ENCODE peak calls at places on chromosomes 6 and 20, in four cellular contexts. M is tibial nerve, E is neural progenitor cell, C is upper lobe of right lung. B is an unnamed sample.

GRCh38 chr20:24918579-24919566 is 30.2 kb upstream of the CST7 start:
- DNase-seq in M (no peak), E (no peak), C (peak), B (no peak)

GRCh38 chr6:22149501-22150490 is 147.0 kb downstream of the PRL start:
- DNase-seq in M (no peak), E (peak), C (no peak), B (no peak)

GRCh38 chr6:168905451-168906090 is 348.1 kb downstream of the THBS2 start:
- DNase-seq in M (no peak), E (no peak), C (no peak), B (no peak)

GRCh38 chr6:118893882-118894424 is at the start of gene ASF1A:
- DNase-seq in M (peak), E (peak), C (peak), B (peak)

GRCh38 chr6:110999634-111000270 is 17.9 kb downstream of the RPF2 start:
- DNase-seq in M (no peak), E (peak), C (no peak), B (no peak)

GRCh38 chr6:2037230-2037926 is 208.0 kb downstream of the GMDS start:
- DNase-seq in M (no peak), E (peak), C (no peak), B (no peak)

GRCh38 chr6:42226251-42227143 is 8.8 kb upstream of the MRPS10 start:
- DNase-seq in M (no peak), E (no peak), C (no peak), B (no peak)

GRCh38 chr6:64680446-64680845 is 1026.6 kb downstream of the EYS start:
- DNase-seq in M (no peak), E (no peak), C (no peak), B (no peak)

GRCh38 chr20:52937701-52938100 is 34.5 kb upstream of the TSHZ2 start:
- DNase-seq in M (no peak), E (peak), C (no peak), B (no peak)

GRCh38 chr6:6131492-6132109 is 124.9 kb upstream of the NRN1 start:
- DNase-seq in M (no peak), E (peak), C (no peak), B (no peak)

GRCh38 chr6:113631616-113632015 is 225.5 kb upstream of the MARCKS start:
- DNase-seq in M (no peak), E (no peak), C (no peak), B (no peak)

GRCh38 chr6:14278436-14278835 is 160.9 kb downstream of the CD83 start:
- DNase-seq in M (no peak), E (peak), C (no peak), B (no peak)

GRCh38 chr6:40556023-40556422 is 31.1 kb downstream of the LRFN2 start:
- DNase-seq in M (no peak), E (peak), C (peak), B (no peak)

GRCh38 chr6:40552926-40553325 is 34.2 kb downstream of the LRFN2 start:
- DNase-seq in M (no peak), E (no peak), C (no peak), B (no peak)

GRCh38 chr6:40555092-40555491 is 32.1 kb downstream of the LRFN2 start:
- DNase-seq in M (no peak), E (no peak), C (no peak), B (no peak)

GRCh38 chr6:40550096-40550731 is 37.0 kb downstream of the LRFN2 start:
- DNase-seq in M (peak), E (peak), C (no peak), B (no peak)

GRCh38 chr6:40551966-40552365 is 35.2 kb downstream of the LRFN2 start:
- DNase-seq in M (no peak), E (no peak), C (no peak), B (no peak)
- H3K4me3 ChIP-seq in M (no peak), E (no peak), C (no peak), B (no peak)

GRCh38 chr6:132490024-132490423 is 22.9 kb downstream of the STX7 start:
- DNase-seq in M (peak), E (no peak), C (no peak), B (peak)
- H3K4me3 ChIP-seq in M (no peak), E (no peak), C (no peak), B (no peak)

DNA sequence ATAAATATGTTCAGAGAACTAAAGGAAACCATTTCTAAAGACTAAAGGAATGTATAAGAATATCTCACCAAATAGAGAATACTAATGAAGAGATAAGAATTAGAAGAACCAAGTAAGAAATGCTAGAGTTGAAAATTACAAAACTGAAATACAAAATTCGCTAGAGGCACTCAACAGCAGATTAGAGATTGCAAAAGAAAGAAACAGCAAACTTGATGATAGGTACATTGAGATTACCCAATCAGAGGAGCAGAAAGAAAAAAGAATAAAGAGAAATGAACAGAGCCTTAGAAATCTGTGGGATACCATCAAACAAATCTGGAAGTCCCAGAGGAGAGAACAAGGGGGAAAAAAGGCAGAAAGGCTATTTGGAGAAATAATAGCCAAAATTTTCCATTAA is 6.3 kb upstream of the PDCD2 start:
- DNase-seq in M (no peak), E (no peak), C (no peak), B (no peak)
- H3K4me3 ChIP-seq in M (no peak), E (no peak), C (no peak), B (no peak)

DNA sequence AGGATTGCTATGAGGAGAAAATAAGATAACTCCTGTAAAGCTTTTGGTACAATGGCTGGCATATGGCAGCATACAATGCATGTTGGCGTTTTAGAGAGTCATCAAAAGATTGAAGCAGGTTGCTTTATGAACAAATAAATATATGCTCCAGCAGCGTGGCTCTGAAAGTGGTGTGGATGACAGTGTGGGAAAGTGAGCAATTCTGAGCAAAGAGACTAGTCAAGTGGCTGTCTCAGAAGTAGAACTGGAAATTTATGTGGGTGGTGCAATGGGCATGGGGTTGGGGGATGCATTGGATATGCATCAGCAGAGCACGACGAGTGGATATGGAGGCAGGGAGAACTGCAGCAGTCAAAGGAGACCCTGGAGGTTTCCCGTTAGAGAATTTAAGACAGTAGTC is 66.2 kb upstream of the PHACTR2 start:
- DNase-seq in M (no peak), E (no peak), C (no peak), B (no peak)
- H3K4me3 ChIP-seq in M (no peak), E (no peak), C (no peak), B (no peak)

DNA sequence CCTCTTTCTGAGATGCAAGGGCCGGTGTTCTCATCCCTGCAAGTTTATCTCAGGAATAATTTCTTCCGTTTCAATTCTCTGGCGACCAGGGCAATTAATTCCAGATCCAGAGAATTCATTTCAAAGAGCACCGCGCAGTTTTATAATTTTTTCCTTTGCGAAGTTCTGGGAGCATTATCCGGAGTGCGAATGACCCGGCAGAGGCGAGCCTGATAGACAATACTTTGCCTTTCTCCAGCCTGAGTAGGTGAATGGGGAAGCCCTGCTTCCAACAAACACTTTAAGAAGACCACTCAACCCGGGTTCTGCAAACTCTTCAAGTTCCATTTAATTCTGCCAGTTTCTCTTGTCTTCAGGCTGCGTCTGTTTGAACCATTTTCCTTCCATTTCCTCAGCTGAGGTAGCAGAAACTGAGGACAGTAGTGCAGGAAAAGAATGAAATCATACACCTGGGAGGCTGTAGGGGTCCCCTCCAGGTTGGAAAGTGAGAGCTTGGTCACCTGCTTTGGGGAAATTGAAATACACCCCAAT is 974 bp downstream of the VGLL2 start:
- DNase-seq in M (no peak), E (peak), C (no peak), B (no peak)
- H3K4me3 ChIP-seq in M (peak), E (peak), C (peak), B (peak)

GRCh38 chr20:12928358-12928754 is 80.4 kb upstream of the SPTLC3 start:
- DNase-seq in M (no peak), E (no peak), C (no peak), B (no peak)

GRCh38 chr20:12925214-12925755 is 83.5 kb upstream of the SPTLC3 start:
- DNase-seq in M (peak), E (peak), C (no peak), B (no peak)

GRCh38 chr20:12925863-12926547 is 82.8 kb upstream of the SPTLC3 start:
- DNase-seq in M (no peak), E (no peak), C (no peak), B (no peak)

GRCh38 chr20:12927489-12927888 is 81.3 kb upstream of the SPTLC3 start:
- DNase-seq in M (no peak), E (no peak), C (no peak), B (no peak)

DNA sequence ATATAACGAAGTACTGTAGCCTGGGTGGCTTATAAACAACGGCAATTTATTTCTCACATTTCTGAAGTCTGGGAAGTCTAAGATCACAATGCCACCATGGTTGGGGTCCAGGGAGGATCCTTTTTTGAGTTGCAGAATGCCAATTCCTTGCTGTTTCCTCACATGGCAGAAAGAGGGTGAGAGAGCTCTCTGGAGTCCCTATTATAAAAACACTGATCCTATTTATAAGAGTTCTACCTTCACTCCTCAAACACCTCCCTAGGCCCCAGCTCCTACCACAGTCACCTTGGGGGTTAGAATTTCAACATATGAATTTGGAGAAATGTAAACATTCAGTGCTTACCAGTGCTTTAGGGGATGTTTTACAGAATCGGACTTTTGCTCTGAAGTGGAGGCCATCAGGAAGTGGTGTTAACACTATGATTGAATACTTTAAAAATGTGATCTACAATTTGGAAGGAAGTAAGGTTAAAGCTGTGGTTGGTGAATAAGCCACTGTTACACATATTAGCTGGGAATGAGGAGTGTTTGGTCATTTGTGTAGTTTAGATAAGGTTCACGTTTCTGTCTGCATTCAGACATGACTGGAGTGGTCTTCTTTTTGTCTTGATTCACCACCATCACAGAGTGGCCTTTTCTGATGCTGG is 79.9 kb upstream of the SPTLC3 start:
- DNase-seq in M (no peak), E (no peak), C (no peak), B (no peak)
- H3K4me3 ChIP-seq in M (no peak), E (no peak), C (no peak), B (no peak)

DNA sequence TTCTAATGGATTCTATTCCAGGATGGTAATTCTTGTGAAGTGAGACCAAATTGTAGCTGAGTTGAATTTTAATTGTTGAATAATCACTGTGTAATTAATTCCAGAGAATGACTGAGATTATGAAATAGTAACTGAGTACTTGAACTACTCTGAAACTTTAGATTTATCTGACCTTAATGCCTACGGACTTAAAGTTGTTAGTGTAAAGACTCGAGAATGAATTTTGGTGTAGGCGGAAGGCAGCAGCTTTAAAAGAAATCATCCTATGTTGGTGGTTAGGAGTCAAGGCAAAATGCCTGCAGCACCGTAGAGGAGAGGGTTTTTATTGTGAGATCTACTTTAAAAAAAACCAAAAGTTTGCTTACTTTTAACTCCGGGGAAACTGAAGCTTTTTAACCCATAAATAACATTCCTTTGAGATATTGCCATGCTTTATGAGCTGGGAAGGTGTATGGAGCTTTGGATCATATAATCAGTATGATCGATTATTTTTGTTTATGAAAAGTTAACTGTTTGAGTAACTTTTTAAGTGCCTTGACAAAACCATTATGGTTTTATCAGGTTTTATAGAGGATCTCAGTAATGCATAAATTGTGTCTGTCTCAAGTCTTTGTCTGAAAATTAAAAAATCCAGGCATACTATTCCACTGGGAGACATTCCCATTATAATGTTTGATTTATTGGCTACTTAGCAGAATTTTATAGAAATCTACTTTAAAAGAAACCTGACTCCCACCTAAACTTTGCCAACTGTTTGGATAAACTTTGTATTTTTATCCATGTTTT is 46.1 kb downstream of the MYO6 start:
- DNase-seq in M (no peak), E (no peak), C (no peak), B (no peak)
- H3K4me3 ChIP-seq in M (no peak), E (no peak), C (no peak), B (no peak)

GRCh38 chr20:41318271-41318649 is 729 bp upstream of the ZHX3 start:
- DNase-seq in M (no peak), E (no peak), C (no peak), B (no peak)
- H3K4me3 ChIP-seq in M (peak), E (peak), C (peak), B (peak)

GRCh38 chr20:1687053-1687452 is 29.5 kb upstream of the SIRPG start:
- DNase-seq in M (no peak), E (no peak), C (no peak), B (no peak)

GRCh38 chr20:1684872-1685271 is 27.3 kb upstream of the SIRPG start:
- DNase-seq in M (no peak), E (no peak), C (no peak), B (no peak)

GRCh38 chr20:1688886-1689538 is 31.4 kb upstream of the SIRPG start:
- DNase-seq in M (no peak), E (no peak), C (no peak), B (no peak)

GRCh38 chr20:1686151-1686748 is 28.7 kb upstream of the SIRPG start:
- DNase-seq in M (no peak), E (no peak), C (no peak), B (no peak)

GRCh38 chr20:1685304-1686052 is 27.9 kb upstream of the SIRPG start:
- DNase-seq in M (no peak), E (no peak), C (no peak), B (no peak)
- H3K4me3 ChIP-seq in M (no peak), E (no peak), C (no peak), B (no peak)